ENCODE peak calls at places on chromosomes 6 and 20, in nine cellular contexts. P is astrocyte, W is endothelial cell of umbilical vein, T is PC-9, A is IMR-90, D is fibroblast of lung, H is neural progenitor cell, G is PC-3, I is hepatocyte. B is an unnamed sample.

GRCh38 chr6:10513544-10513943 is 7.6 kb upstream of the GCNT2 start:
- DNase-seq in P (no peak), A (no peak), I (no peak), T (no peak), W (no peak), H (no peak), D (no peak), G (no peak), B (no peak)

GRCh38 chr6:162147805-162148204 is 579.8 kb downstream of the PRKN start:
- DNase-seq in I (no peak), H (no peak), G (no peak), P (no peak), W (no peak), D (no peak), T (no peak), A (no peak), B (no peak)

GRCh38 chr6:42436825-42437224 is 14.9 kb downstream of the TRERF1 start:
- DNase-seq in W (no peak), A (peak), I (no peak), P (peak), T (no peak), G (no peak), D (peak), H (no peak), B (no peak)

GRCh38 chr6:150867117-150867516 is 1.6 kb downstream of the MTHFD1L start:
- DNase-seq in W (no peak), D (no peak), P (no peak), I (no peak), T (no peak), H (no peak), G (no peak), A (no peak), B (no peak)

GRCh38 chr20:31811796-31812728 is 7.1 kb upstream of the MYLK2 start:
- DNase-seq in A (peak), G (no peak), D (peak), T (no peak), P (peak), W (peak), H (no peak), I (no peak), B (peak)

GRCh38 chr6:81859884-81860283 is 107.4 kb upstream of the TENT5A start:
- DNase-seq in P (peak), I (no peak), G (no peak), D (peak), W (peak), H (no peak), T (no peak), A (no peak), B (no peak)

GRCh38 chr6:35034411-35035171 is 106.5 kb downstream of the TCP11 start:
- DNase-seq in T (no peak), G (peak), A (no peak), H (no peak), P (no peak), I (no peak), W (peak), D (no peak), B (no peak)

GRCh38 chr20:5397418-5397817 is 80.7 kb upstream of the PROKR2 start:
- DNase-seq in G (peak), A (no peak), T (peak), D (peak), W (no peak), H (no peak), P (peak), I (no peak), B (no peak)

GRCh38 chr6:124356811-124357210 is 553.1 kb downstream of the NKAIN2 start:
- DNase-seq in I (no peak), P (no peak), T (no peak), A (no peak), W (no peak), D (no peak), G (no peak), H (no peak), B (no peak)

GRCh38 chr20:54172856-54173652 is 732 bp downstream of the CYP24A1 start:
- DNase-seq in A (no peak), W (no peak), T (no peak), D (peak), G (no peak), H (peak), P (peak), I (no peak), B (no peak)

GRCh38 chr6:97176468-97176867 is 106.5 kb downstream of the MMS22L start:
- DNase-seq in I (no peak), G (peak), H (no peak), P (peak), D (peak), T (no peak), A (no peak), W (no peak), B (peak)

GRCh38 chr20:18224968-18225568 is 63.3 kb upstream of the ZNF133 start:
- DNase-seq in T (peak), H (peak), D (peak), P (peak), G (peak), I (peak), W (peak), A (peak), B (peak)

GRCh38 chr6:82914511-82914910 is 151.1 kb downstream of the UBE3D start:
- DNase-seq in T (no peak), P (no peak), I (no peak), D (no peak), W (no peak), H (no peak), A (no peak), G (no peak), B (no peak)

GRCh38 chr6:54992789-54993188 is 146.2 kb downstream of the FAM83B start:
- DNase-seq in D (no peak), W (no peak), A (peak), H (peak), I (no peak), G (no peak), P (no peak), T (no peak), B (no peak)

GRCh38 chr20:57025261-57025660 is 241.2 kb downstream of the BMP7 start:
- DNase-seq in H (no peak), A (no peak), D (no peak), I (no peak), P (no peak), W (no peak), T (no peak), G (peak), B (no peak)

GRCh38 chr6:169738204-169738971 is 13.0 kb downstream of the DYNLT2 start:
- DNase-seq in I (no peak), D (no peak), G (no peak), W (no peak), T (no peak), P (no peak), A (no peak), H (no peak), B (no peak)

GRCh38 chr6:89239338-89239737 is 22.2 kb upstream of the GABRR1 start:
- DNase-seq in H (no peak), G (no peak), W (peak), I (no peak), P (no peak), A (no peak), D (no peak), T (no peak), B (no peak)

GRCh38 chr6:16504608-16505007 is 256.7 kb downstream of the ATXN1 start:
- DNase-seq in T (no peak), D (no peak), G (no peak), H (no peak), P (no peak), A (no peak), W (no peak), I (no peak), B (no peak)

GRCh38 chr6:100924574-100924973 is 43.4 kb upstream of the ASCC3 start:
- DNase-seq in T (no peak), I (no peak), H (no peak), G (no peak), W (no peak), D (no peak), P (no peak), A (no peak), B (no peak)

GRCh38 chr6:169592558-169592957 is 109.3 kb downstream of the WDR27 start:
- DNase-seq in H (no peak), G (peak), P (peak), T (no peak), I (no peak), D (peak), A (peak), W (no peak), B (no peak)

GRCh38 chr20:9375221-9375681 is 139.1 kb upstream of the LAMP5 start:
- DNase-seq in I (no peak), G (no peak), A (peak), W (no peak), P (peak), D (no peak), H (peak), T (no peak), B (no peak)

GRCh38 chr20:9374480-9374879 is 139.9 kb upstream of the LAMP5 start:
- DNase-seq in W (no peak), P (peak), G (no peak), H (no peak), D (peak), I (no peak), T (no peak), A (peak), B (no peak)

GRCh38 chr20:9374068-9374467 is 140.3 kb upstream of the LAMP5 start:
- DNase-seq in T (no peak), D (peak), P (peak), A (peak), I (no peak), G (no peak), H (no peak), W (no peak), B (no peak)

DNA sequence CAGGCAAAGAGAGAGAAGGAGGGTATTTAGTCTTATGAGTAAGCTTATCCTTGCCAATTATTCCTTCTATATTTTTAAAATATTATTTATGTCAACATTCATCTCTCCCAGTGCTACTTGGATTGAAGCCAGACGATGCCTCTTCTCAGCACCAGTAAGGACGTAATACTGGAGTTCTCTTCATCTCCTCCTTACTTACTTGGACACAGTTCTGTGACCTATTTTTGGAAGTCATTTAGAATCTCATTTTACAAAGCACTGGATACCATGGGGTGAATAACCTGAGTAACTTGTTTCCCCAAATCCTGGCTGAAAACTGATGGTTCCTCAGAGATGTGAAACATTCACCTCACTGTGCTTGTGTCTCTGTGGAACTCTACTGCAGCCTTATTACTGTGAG is 137.4 kb upstream of the LAMP5 start:
- DNase-seq in P (no peak), A (no peak), W (no peak), G (no peak), I (no peak), H (no peak), T (no peak), D (no peak), B (no peak)
- H3K27ac ChIP-seq in P (no peak), A (no peak), W (no peak), G (no peak), I (no peak), H (no peak), T (no peak), D (no peak), B (no peak)

DNA sequence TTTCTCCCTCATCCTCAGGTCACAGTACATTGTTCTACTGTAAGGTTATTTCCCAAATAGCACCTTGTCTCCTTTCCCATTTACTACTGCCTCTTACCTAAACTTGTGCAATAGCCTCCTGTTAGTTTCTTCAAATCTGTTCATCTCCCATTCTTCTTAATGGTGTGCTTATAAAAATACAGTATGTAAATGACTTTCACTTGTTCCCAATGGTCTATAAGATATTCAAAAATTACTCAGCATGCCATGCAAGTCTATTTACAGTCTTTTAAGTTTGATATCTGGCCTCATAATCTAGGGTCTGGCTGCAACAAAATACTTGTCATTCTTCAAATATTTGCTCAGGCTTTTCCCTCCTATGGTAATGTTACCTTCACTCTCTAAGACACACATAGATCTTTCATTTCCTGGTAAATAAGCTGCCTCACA is 31.5 kb upstream of the RHAG start:
- DNase-seq in I (peak), W (no peak), G (peak), T (peak), D (no peak), A (no peak), H (no peak), P (no peak), B (no peak)
- H2AFZ ChIP-seq in I (no peak), W (no peak), G (no peak), T (no peak), D (no peak), A (no peak), H (no peak), P (no peak), B (no peak)

GRCh38 chr6:44053760-44054556 is 73.3 kb downstream of the MRPL14 start:
- DNase-seq in D (peak), H (no peak), P (peak), W (peak), T (no peak), I (no peak), A (peak), G (peak), B (peak)

GRCh38 chr6:44052419-44053011 is 74.7 kb downstream of the MRPL14 start:
- DNase-seq in D (peak), P (peak), G (peak), T (peak), A (peak), W (no peak), I (no peak), H (peak), B (peak)

GRCh38 chr6:44056392-44057237 is 70.6 kb downstream of the MRPL14 start:
- DNase-seq in D (peak), I (peak), G (no peak), H (no peak), P (peak), A (peak), W (peak), T (no peak), B (peak)

GRCh38 chr6:44053106-44053756 is 74.0 kb downstream of the MRPL14 start:
- DNase-seq in A (no peak), H (no peak), W (no peak), I (no peak), T (no peak), P (no peak), G (no peak), D (no peak), B (no peak)

GRCh38 chr6:44054635-44055559 is 72.4 kb downstream of the MRPL14 start:
- DNase-seq in I (no peak), A (peak), P (peak), D (peak), T (no peak), W (no peak), H (no peak), G (no peak), B (peak)
- TF ChIP-seq CTCF in I (no peak), A (no peak), P (no peak), D (no peak), T (no peak), W (no peak), H (no peak), G (no peak), B (no peak)

DNA sequence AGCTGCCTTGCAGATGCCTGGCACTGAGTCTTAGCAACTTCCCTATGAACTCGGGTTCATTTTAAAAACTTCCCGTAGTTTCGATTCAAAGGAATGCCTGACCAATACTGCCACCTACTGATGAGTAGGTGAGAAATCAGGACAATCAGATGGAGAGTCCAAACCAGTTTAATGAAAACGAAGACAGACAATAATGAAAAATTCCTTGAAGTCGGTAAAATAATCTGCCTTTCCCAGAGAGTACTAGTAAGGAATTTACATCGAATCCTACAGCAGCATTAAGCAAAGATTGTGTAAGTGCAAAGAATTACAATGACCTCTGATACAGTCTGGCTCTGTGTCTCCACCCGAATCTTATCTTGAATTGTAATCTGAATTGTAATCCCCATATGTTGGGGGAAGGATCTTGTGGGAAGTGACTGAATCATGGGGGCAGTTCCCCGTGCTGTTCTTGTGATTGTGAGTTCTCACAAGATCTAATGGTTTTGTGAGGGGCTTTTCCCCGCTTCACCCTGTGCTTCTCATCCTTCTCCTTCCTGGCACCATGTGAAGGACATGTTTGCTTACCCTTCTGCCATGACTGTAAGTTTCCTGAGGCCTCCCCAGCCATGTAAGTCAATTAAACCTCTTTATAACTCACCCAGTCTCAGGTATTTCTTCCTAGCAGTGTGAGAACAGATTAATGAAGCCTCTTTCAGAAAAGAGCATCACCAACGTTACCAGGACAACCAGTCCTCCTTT is 134.4 kb downstream of the ARHGAP18 start:
- DNase-seq in T (peak), P (peak), H (peak), W (peak), G (peak), I (peak), A (peak), D (peak), B (peak)
- H3K27ac ChIP-seq in T (peak), P (peak), H (no peak), W (peak), G (peak), I (peak), A (no peak), D (peak), B (peak)

GRCh38 chr20:1720226-1720625 is 62.6 kb upstream of the SIRPG start:
- DNase-seq in A (no peak), G (peak), P (no peak), H (no peak), W (no peak), I (no peak), T (peak), D (no peak), B (no peak)

GRCh38 chr20:1722513-1723050 is 65.0 kb upstream of the SIRPG start:
- DNase-seq in G (no peak), P (no peak), A (no peak), D (no peak), W (no peak), H (no peak), I (no peak), T (no peak), B (no peak)

GRCh38 chr20:1720845-1721475 is 63.4 kb upstream of the SIRPG start:
- DNase-seq in P (no peak), T (no peak), D (no peak), I (no peak), G (peak), H (no peak), W (no peak), A (no peak), B (no peak)

GRCh38 chr20:1721687-1722512 is 64.3 kb upstream of the SIRPG start:
- DNase-seq in H (no peak), A (no peak), G (peak), W (no peak), D (no peak), P (no peak), T (peak), I (no peak), B (no peak)

GRCh38 chr20:1718604-1719384 is 61.2 kb upstream of the SIRPG start:
- DNase-seq in A (peak), H (no peak), T (peak), D (peak), W (no peak), I (no peak), P (peak), G (peak), B (no peak)
- H2AFZ ChIP-seq in A (no peak), H (no peak), T (peak), D (no peak), W (no peak), I (no peak), P (no peak), G (peak), B (no peak)

GRCh38 chr6:8131265-8131897 is 29.0 kb upstream of the EEF1E1 start:
- DNase-seq in H (peak), I (peak), T (peak), A (peak), P (peak), D (peak), G (peak), W (peak), B (peak)
- TF ChIP-seq CTCF in H (peak), I (peak), T (peak), A (peak), P (peak), D (peak), G (peak), W (peak), B (peak)

GRCh38 chr6:113763883-113764282 is 93.3 kb upstream of the MARCKS start:
- DNase-seq in A (peak), D (peak), T (peak), I (peak), P (peak), G (peak), H (no peak), W (peak), B (peak)
- H3K27ac ChIP-seq in A (no peak), D (no peak), T (peak), I (peak), P (peak), G (peak), H (no peak), W (no peak), B (peak)

GRCh38 chr6:119078449-119079287 is at the start of gene FAM184A:
- DNase-seq in W (peak), A (peak), T (peak), P (peak), H (peak), I (peak), D (peak), G (peak), B (peak)
- H2AFZ ChIP-seq in W (peak), A (peak), T (peak), P (peak), H (peak), I (peak), D (peak), G (peak), B (peak)

GRCh38 chr20:41853803-41854202 is 235.6 kb upstream of the CHD6 start:
- DNase-seq in T (no peak), D (no peak), W (no peak), G (no peak), A (no peak), I (no peak), H (no peak), P (no peak), B (no peak)

DNA sequence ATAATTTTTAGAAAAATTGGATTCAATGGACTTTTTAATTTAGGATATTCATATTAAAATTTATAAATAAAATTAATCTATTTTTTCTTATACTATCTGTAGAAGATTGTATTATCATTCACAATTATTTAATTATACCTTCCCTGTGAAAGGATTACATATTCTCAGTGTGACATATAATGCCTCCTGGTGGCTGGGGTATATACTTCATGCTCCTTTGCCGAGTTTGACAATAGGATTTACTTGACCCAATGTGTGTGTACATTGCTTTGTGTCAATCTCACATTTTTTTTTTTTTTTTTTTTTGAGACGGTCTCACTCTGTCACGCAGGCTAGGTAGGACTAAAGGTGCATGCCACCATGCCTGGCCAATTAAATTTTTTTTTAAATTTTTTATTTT is 230.0 kb upstream of the CHD6 start:
- DNase-seq in W (no peak), D (no peak), G (peak), A (no peak), I (no peak), H (no peak), T (no peak), P (no peak), B (no peak)
- TF ChIP-seq CTCF in W (no peak), D (no peak), G (peak), A (no peak), I (peak), H (peak), T (peak), P (no peak), B (no peak)

B was measured in osteoblast.